ENCODE peak calls at places on chromosomes 3 and 15, in ten cellular contexts. U is aorta; W is kidney epithelial cell; O is NCI-H2029 treated with DMSO at 0.1 percent for 48 hours; X is progenitor cell of endocrine pancreas; Z is H7; S is stimulated activated CD4-positive, alpha-beta T cell treated with anti-CD3 and anti-CD28 coated beads, Interleukin-4, amount 100 ng/mL, for 1 hour; D is sciatic nerve; A is NCI-H2171; P is NCI-H1436. L is an unnamed sample.

GRCh38 chr15:25186906-25187645 is 232.3 kb downstream of the SNRPN start:
- DNase-seq in X (no peak), U (peak), Z (no peak), W (no peak), A (no peak), D (no peak), O (no peak), P (no peak), S (no peak), L (no peak)

GRCh38 chr15:74988007-74988800 is 7.2 kb upstream of the SCAMP5 start:
- DNase-seq in S (peak), A (peak), P (peak), Z (peak), U (peak), X (peak), W (no peak), D (no peak), O (no peak), L (peak)

GRCh38 chr3:75906555-75907112 is 121.3 kb upstream of the ZNF717 start:
- DNase-seq in W (peak), Z (peak), D (no peak), S (no peak), A (no peak), O (no peak), P (no peak), X (peak), U (peak), L (no peak)

GRCh38 chr3:36988336-36988735 is 4.6 kb downstream of the EPM2AIP1 start:
- DNase-seq in W (no peak), O (no peak), X (no peak), P (no peak), S (no peak), D (no peak), A (no peak), U (no peak), Z (no peak), L (no peak)

GRCh38 chr3:49619649-49620048 is 54.5 kb upstream of the APEH start:
- DNase-seq in W (no peak), X (no peak), O (no peak), D (no peak), A (no peak), S (no peak), U (no peak), Z (no peak), P (no peak), L (no peak)

GRCh38 chr3:55412580-55412979 is 74.5 kb downstream of the WNT5A start:
- DNase-seq in D (no peak), U (no peak), O (no peak), S (no peak), X (no peak), W (no peak), P (no peak), A (no peak), Z (no peak), L (no peak)

GRCh38 chr15:44308415-44308814 is 19.9 kb downstream of the GOLM2 start:
- DNase-seq in O (no peak), A (no peak), S (peak), U (no peak), D (no peak), P (no peak), Z (no peak), W (no peak), X (no peak), L (no peak)

GRCh38 chr3:41362638-41363559 is 163.6 kb downstream of the CTNNB1 start:
- DNase-seq in A (no peak), S (no peak), U (no peak), D (no peak), W (no peak), P (no peak), Z (peak), O (no peak), X (no peak), L (no peak)

GRCh38 chr3:156978471-156978961 is 152.4 kb downstream of the LEKR1 start:
- DNase-seq in O (no peak), Z (no peak), X (no peak), W (no peak), S (no peak), D (no peak), P (no peak), U (no peak), A (no peak), L (no peak)

GRCh38 chr15:90407871-90408317 is 19.9 kb downstream of the IQGAP1 start:
- DNase-seq in U (no peak), D (no peak), A (no peak), P (no peak), X (no peak), O (no peak), Z (no peak), S (no peak), W (no peak), L (no peak)

L was measured in DND-41.